ENCODE peak calls at places on chromosomes 12 and 14, in seven cellular contexts. One of them, this sample, is unnamed.

GRCh38 chr14:64755661-64756265 is 51.5 kb downstream of the PLEKHG3 start:
- DNase-seq in upper lobe of right lung: no peak
- DNase-seq in HFFc6: peak; percentile 36
- DNase-seq in right lobe of liver: no peak
- DNase-seq in GM12865: peak; percentile 48
- DNase-seq in BE2C: no peak
- DNase-seq in thoracic aorta: no peak
- DNase-seq in this sample: no peak

GRCh38 chr12:93097417-93097816 is 168.3 kb upstream of the EEA1 start:
- DNase-seq in upper lobe of right lung: no peak
- DNase-seq in HFFc6: no peak
- DNase-seq in right lobe of liver: no peak
- DNase-seq in GM12865: no peak
- DNase-seq in BE2C: no peak
- DNase-seq in thoracic aorta: no peak
- DNase-seq in this sample: no peak

GRCh38 chr14:104803280-104803915 is 2.5 kb downstream of the ZBTB42 start:
- DNase-seq in upper lobe of right lung: no peak
- DNase-seq in HFFc6: no peak
- DNase-seq in right lobe of liver: peak; percentile 17
- DNase-seq in GM12865: no peak
- DNase-seq in BE2C: peak; percentile 12
- DNase-seq in thoracic aorta: no peak
- DNase-seq in this sample: no peak

GRCh38 chr12:21509768-21510167 is 8.2 kb downstream of the GOLT1B start:
- DNase-seq in upper lobe of right lung: no peak
- DNase-seq in HFFc6: no peak
- DNase-seq in right lobe of liver: no peak
- DNase-seq in GM12865: peak; percentile 36
- DNase-seq in BE2C: no peak
- DNase-seq in thoracic aorta: no peak
- DNase-seq in this sample: no peak

GRCh38 chr14:105177082-105177481 is 4.0 kb downstream of the NUDT14 start:
- DNase-seq in upper lobe of right lung: no peak
- DNase-seq in HFFc6: no peak
- DNase-seq in right lobe of liver: no peak
- DNase-seq in GM12865: no peak
- DNase-seq in BE2C: no peak
- DNase-seq in thoracic aorta: no peak
- DNase-seq in this sample: no peak

GRCh38 chr12:10543499-10543898 is 37.8 kb downstream of the EIF2S3B start:
- DNase-seq in upper lobe of right lung: no peak
- DNase-seq in HFFc6: no peak
- DNase-seq in right lobe of liver: no peak
- DNase-seq in GM12865: no peak
- DNase-seq in BE2C: no peak
- DNase-seq in thoracic aorta: no peak
- DNase-seq in this sample: no peak

GRCh38 chr12:6788972-6789905 is at the start of gene CD4:
- DNase-seq in upper lobe of right lung: peak; percentile 78
- DNase-seq in HFFc6: no peak
- DNase-seq in right lobe of liver: peak; percentile 74
- DNase-seq in GM12865: no peak
- DNase-seq in BE2C: no peak
- DNase-seq in thoracic aorta: no peak
- DNase-seq in this sample: no peak

GRCh38 chr14:92316937-92317336 is 6.0 kb upstream of the SLC24A4 start:
- DNase-seq in upper lobe of right lung: no peak
- DNase-seq in HFFc6: no peak
- DNase-seq in right lobe of liver: no peak
- DNase-seq in GM12865: peak; percentile 50
- DNase-seq in BE2C: no peak
- DNase-seq in thoracic aorta: no peak
- DNase-seq in this sample: no peak

GRCh38 chr14:36944307-36945010 is 227.9 kb downstream of the SLC25A21 start:
- DNase-seq in upper lobe of right lung: no peak
- DNase-seq in HFFc6: peak; percentile 43
- DNase-seq in right lobe of liver: no peak
- DNase-seq in GM12865: no peak
- DNase-seq in BE2C: no peak
- DNase-seq in thoracic aorta: no peak
- DNase-seq in this sample: no peak

GRCh38 chr14:92717571-92718042 is 30.8 kb downstream of the LGMN start:
- DNase-seq in upper lobe of right lung: no peak
- DNase-seq in HFFc6: no peak
- DNase-seq in right lobe of liver: no peak
- DNase-seq in GM12865: peak; percentile 83
- DNase-seq in BE2C: no peak
- DNase-seq in thoracic aorta: no peak
- DNase-seq in this sample: no peak

GRCh38 chr14:68707496-68707895 is 85.4 kb downstream of the ZFP36L1 start:
- DNase-seq in upper lobe of right lung: no peak
- DNase-seq in HFFc6: no peak
- DNase-seq in right lobe of liver: no peak
- DNase-seq in GM12865: no peak
- DNase-seq in BE2C: no peak
- DNase-seq in thoracic aorta: no peak
- DNase-seq in this sample: no peak

GRCh38 chr12:19744760-19745218 is 305.5 kb downstream of the AEBP2 start:
- DNase-seq in upper lobe of right lung: no peak
- DNase-seq in HFFc6: no peak
- DNase-seq in right lobe of liver: no peak
- DNase-seq in GM12865: no peak
- DNase-seq in BE2C: no peak
- DNase-seq in thoracic aorta: no peak
- DNase-seq in this sample: no peak

GRCh38 chr14:51018521-51018920 is 74.2 kb upstream of the PYGL start:
- DNase-seq in upper lobe of right lung: no peak
- DNase-seq in HFFc6: no peak
- DNase-seq in right lobe of liver: no peak
- DNase-seq in GM12865: no peak
- DNase-seq in BE2C: no peak
- DNase-seq in thoracic aorta: no peak
- DNase-seq in this sample: no peak

GRCh38 chr12:88856201-88856600 is 275.9 kb upstream of the KITLG start:
- DNase-seq in upper lobe of right lung: no peak
- DNase-seq in HFFc6: no peak
- DNase-seq in right lobe of liver: no peak
- DNase-seq in GM12865: no peak
- DNase-seq in BE2C: no peak
- DNase-seq in thoracic aorta: no peak
- DNase-seq in this sample: no peak

GRCh38 chr14:69358233-69358963 is 39.7 kb downstream of the ERH start:
- DNase-seq in upper lobe of right lung: no peak
- DNase-seq in HFFc6: no peak
- DNase-seq in right lobe of liver: no peak
- DNase-seq in GM12865: peak; percentile 56
- DNase-seq in BE2C: no peak
- DNase-seq in thoracic aorta: no peak
- DNase-seq in this sample: no peak

GRCh38 chr12:3137268-3137761 is 60.1 kb downstream of the TSPAN9 start:
- DNase-seq in upper lobe of right lung: no peak
- DNase-seq in HFFc6: peak; percentile 32
- DNase-seq in right lobe of liver: peak; percentile 53
- DNase-seq in GM12865: no peak
- DNase-seq in BE2C: peak; percentile 67
- DNase-seq in thoracic aorta: no peak
- DNase-seq in this sample: peak; percentile 47

GRCh38 chr14:102043251-102044025 is 43.4 kb downstream of the HSP90AA1 start:
- DNase-seq in upper lobe of right lung: no peak
- DNase-seq in HFFc6: no peak
- DNase-seq in right lobe of liver: no peak
- DNase-seq in GM12865: no peak
- DNase-seq in BE2C: no peak
- DNase-seq in thoracic aorta: no peak
- DNase-seq in this sample: no peak

GRCh38 chr12:80033457-80033856 is 65.9 kb upstream of the OTOGL start:
- DNase-seq in upper lobe of right lung: no peak
- DNase-seq in HFFc6: peak; percentile 55
- DNase-seq in right lobe of liver: no peak
- DNase-seq in GM12865: no peak
- DNase-seq in BE2C: no peak
- DNase-seq in thoracic aorta: no peak
- DNase-seq in this sample: no peak

GRCh38 chr12:132606466-132606865 is 3.9 kb downstream of the LRCOL1 start:
- DNase-seq in upper lobe of right lung: no peak
- DNase-seq in HFFc6: no peak
- DNase-seq in right lobe of liver: no peak
- DNase-seq in GM12865: no peak
- DNase-seq in BE2C: no peak
- DNase-seq in thoracic aorta: no peak
- DNase-seq in this sample: no peak

GRCh38 chr12:124741211-124741610 is 122.5 kb downstream of the SCARB1 start:
- DNase-seq in upper lobe of right lung: no peak
- DNase-seq in HFFc6: no peak
- DNase-seq in right lobe of liver: no peak
- DNase-seq in GM12865: no peak
- DNase-seq in BE2C: no peak
- DNase-seq in thoracic aorta: no peak
- DNase-seq in this sample: no peak

GRCh38 chr14:38723954-38724353 is 379.1 kb downstream of the SEC23A start:
- DNase-seq in upper lobe of right lung: no peak
- DNase-seq in HFFc6: no peak
- DNase-seq in right lobe of liver: no peak
- DNase-seq in GM12865: no peak
- DNase-seq in BE2C: no peak
- DNase-seq in thoracic aorta: no peak
- DNase-seq in this sample: peak; percentile 9

GRCh38 chr14:93960108-93960475 is 16.3 kb downstream of the ASB2 start:
- DNase-seq in upper lobe of right lung: no peak
- DNase-seq in HFFc6: no peak
- DNase-seq in right lobe of liver: no peak
- DNase-seq in GM12865: no peak
- DNase-seq in BE2C: no peak
- DNase-seq in thoracic aorta: no peak
- DNase-seq in this sample: no peak

GRCh38 chr12:122851820-122852219 is 16.6 kb downstream of the HIP1R start:
- DNase-seq in upper lobe of right lung: no peak
- DNase-seq in HFFc6: peak; percentile 82
- DNase-seq in right lobe of liver: peak; percentile 27
- DNase-seq in GM12865: no peak
- DNase-seq in BE2C: no peak
- DNase-seq in thoracic aorta: no peak
- DNase-seq in this sample: no peak

GRCh38 chr12:101925352-101925751 is 48.0 kb downstream of the DRAM1 start:
- DNase-seq in upper lobe of right lung: no peak
- DNase-seq in HFFc6: peak; percentile 98
- DNase-seq in right lobe of liver: no peak
- DNase-seq in GM12865: no peak
- DNase-seq in BE2C: no peak
- DNase-seq in thoracic aorta: peak; percentile 8
- DNase-seq in this sample: no peak

GRCh38 chr14:73662439-73663056 is 17.8 kb downstream of the DNAL1 start:
- DNase-seq in upper lobe of right lung: no peak
- DNase-seq in HFFc6: peak; percentile 94
- DNase-seq in right lobe of liver: no peak
- DNase-seq in GM12865: no peak
- DNase-seq in BE2C: peak; percentile 30
- DNase-seq in thoracic aorta: no peak
- DNase-seq in this sample: no peak

GRCh38 chr14:101665478-101666078 is 95.9 kb upstream of the PPP2R5C start:
- DNase-seq in upper lobe of right lung: no peak
- DNase-seq in HFFc6: peak; percentile 40
- DNase-seq in right lobe of liver: peak; percentile 19
- DNase-seq in GM12865: peak; percentile 64
- DNase-seq in BE2C: peak; percentile 70
- DNase-seq in thoracic aorta: no peak
- DNase-seq in this sample: peak; percentile 60

GRCh38 chr14:101715209-101716076 is 46.1 kb upstream of the PPP2R5C start:
- DNase-seq in upper lobe of right lung: no peak
- DNase-seq in HFFc6: no peak
- DNase-seq in right lobe of liver: no peak
- DNase-seq in GM12865: no peak
- DNase-seq in BE2C: no peak
- DNase-seq in thoracic aorta: no peak
- DNase-seq in this sample: no peak

GRCh38 chr12:132596016-132596415 is 14.4 kb downstream of the LRCOL1 start:
- DNase-seq in upper lobe of right lung: no peak
- DNase-seq in HFFc6: peak; percentile 30
- DNase-seq in right lobe of liver: no peak
- DNase-seq in GM12865: no peak
- DNase-seq in BE2C: no peak
- DNase-seq in thoracic aorta: no peak
- DNase-seq in this sample: no peak

GRCh38 chr14:58078068-58078467 is 73.9 kb downstream of the ARMH4 start:
- DNase-seq in upper lobe of right lung: no peak
- DNase-seq in HFFc6: peak; percentile 85
- DNase-seq in right lobe of liver: no peak
- DNase-seq in GM12865: no peak
- DNase-seq in BE2C: no peak
- DNase-seq in thoracic aorta: no peak
- DNase-seq in this sample: no peak

GRCh38 chr12:122974892-122975789 is at the start of gene OGFOD2:
- DNase-seq in upper lobe of right lung: peak; percentile 96
- DNase-seq in HFFc6: peak; percentile 87
- DNase-seq in right lobe of liver: peak; percentile 90
- DNase-seq in GM12865: peak; percentile 94
- DNase-seq in BE2C: peak; percentile 94
- DNase-seq in thoracic aorta: peak; percentile 61
- DNase-seq in this sample: peak; percentile 91

GRCh38 chr12:103965590-103966407 is at the start of gene TDG:
- DNase-seq in upper lobe of right lung: peak; percentile 99
- DNase-seq in HFFc6: peak; percentile 98
- DNase-seq in right lobe of liver: peak; percentile 98
- DNase-seq in GM12865: peak; percentile 99
- DNase-seq in BE2C: peak; percentile 98
- DNase-seq in thoracic aorta: peak; percentile 94
- DNase-seq in this sample: peak; percentile 92
- TF ChIP-seq CTCF in upper lobe of right lung: peak; percentile 18
- TF ChIP-seq CTCF in HFFc6: peak; percentile 44
- TF ChIP-seq CTCF in right lobe of liver: no peak
- TF ChIP-seq CTCF in GM12865: no peak
- TF ChIP-seq CTCF in BE2C: no peak
- TF ChIP-seq CTCF in thoracic aorta: no peak
- TF ChIP-seq CTCF in this sample: no peak

GRCh38 chr14:54902521-54903420 is at the start of gene GCH1:
- DNase-seq in upper lobe of right lung: peak; percentile 90
- DNase-seq in HFFc6: no peak
- DNase-seq in right lobe of liver: peak; percentile 88
- DNase-seq in GM12865: peak; percentile 86
- DNase-seq in BE2C: peak; percentile 87
- DNase-seq in thoracic aorta: no peak
- DNase-seq in this sample: peak; percentile 87
- TF ChIP-seq CTCF in upper lobe of right lung: peak; percentile 51
- TF ChIP-seq CTCF in HFFc6: peak; percentile 52
- TF ChIP-seq CTCF in right lobe of liver: peak; percentile 39
- TF ChIP-seq CTCF in GM12865: peak; percentile 31
- TF ChIP-seq CTCF in BE2C: peak; percentile 69
- TF ChIP-seq CTCF in thoracic aorta: no peak
- TF ChIP-seq CTCF in this sample: peak; percentile 58

GRCh38 chr14:72416892-72417291 is 477.0 kb downstream of the DPF3 start:
- DNase-seq in upper lobe of right lung: no peak
- DNase-seq in HFFc6: no peak
- DNase-seq in right lobe of liver: no peak
- DNase-seq in GM12865: peak; percentile 56
- DNase-seq in BE2C: peak; percentile 39
- DNase-seq in thoracic aorta: no peak
- DNase-seq in this sample: no peak
- TF ChIP-seq CTCF in upper lobe of right lung: no peak
- TF ChIP-seq CTCF in HFFc6: no peak
- TF ChIP-seq CTCF in right lobe of liver: no peak
- TF ChIP-seq CTCF in GM12865: peak; percentile 31
- TF ChIP-seq CTCF in BE2C: peak; percentile 37
- TF ChIP-seq CTCF in thoracic aorta: no peak
- TF ChIP-seq CTCF in this sample: no peak

GRCh38 chr14:100486025-100486828 is 101.0 kb downstream of the BEGAIN start:
- DNase-seq in upper lobe of right lung: peak; percentile 76
- DNase-seq in HFFc6: peak; percentile 90
- DNase-seq in right lobe of liver: peak; percentile 55
- DNase-seq in GM12865: peak; percentile 65
- DNase-seq in BE2C: peak; percentile 51
- DNase-seq in thoracic aorta: peak; percentile 21
- DNase-seq in this sample: peak; percentile 98
- TF ChIP-seq CTCF in upper lobe of right lung: no peak
- TF ChIP-seq CTCF in HFFc6: no peak
- TF ChIP-seq CTCF in right lobe of liver: no peak
- TF ChIP-seq CTCF in GM12865: no peak
- TF ChIP-seq CTCF in BE2C: no peak
- TF ChIP-seq CTCF in thoracic aorta: no peak
- TF ChIP-seq CTCF in this sample: no peak